ENCODE peak calls at places on chromosomes 12 and 14, in six cellular contexts. G is thoracic aorta; N is left lung; M is HepG2; V is CD8-positive, alpha-beta T cell; B is mucosa of descending colon. I is an unnamed sample. For H3K4me1, the result is how much of the 10 kb centered on the place peaks cover.

GRCh38 chr12:69099201-69099837 is 140.1 kb upstream of the CPSF6 start:
- ATAC-seq in G (no peak), N (no peak), M (no peak), V (no peak), B (no peak), I (no peak)

GRCh38 chr12:87953257-87953860 is 75.8 kb downstream of the C12orf50 start:
- ATAC-seq in G (no peak), N (no peak), M (peak), V (no peak), B (no peak), I (no peak)

GRCh38 chr14:76011959-76012802 is 26.6 kb downstream of the IFT43 start:
- ATAC-seq in G (peak), N (peak), M (no peak), V (no peak), B (no peak), I (peak)

GRCh38 chr12:12032260-12032761 is 38.4 kb upstream of the BCL2L14 start:
- ATAC-seq in G (no peak), N (no peak), M (peak), V (no peak), B (peak), I (no peak)

GRCh38 chr12:46990211-46990610 is 89.2 kb upstream of the PCED1B start:
- ATAC-seq in G (no peak), N (no peak), M (no peak), V (no peak), B (no peak), I (no peak)

GRCh38 chr12:128326419-128326818 is 59.4 kb downstream of the TMEM132C start:
- ATAC-seq in G (no peak), N (no peak), M (no peak), V (no peak), B (no peak), I (no peak)

GRCh38 chr14:82419933-82420332 is 886.3 kb upstream of the SEL1L start:
- ATAC-seq in G (no peak), N (no peak), M (no peak), V (no peak), B (no peak), I (no peak)

GRCh38 chr14:61562321-61563161 is 132.8 kb upstream of the HIF1A start:
- ATAC-seq in G (no peak), N (peak), M (peak), V (peak), B (peak), I (no peak)

GRCh38 chr14:103001226-103001625 is 56.1 kb downstream of the CDC42BPB start:
- ATAC-seq in G (no peak), N (no peak), M (no peak), V (no peak), B (no peak), I (no peak)

GRCh38 chr14:91405241-91405721 is 12.3 kb downstream of the CCDC88C start:
- ATAC-seq in G (no peak), N (no peak), M (no peak), V (peak), B (no peak), I (no peak)

GRCh38 chr12:124637586-124637985 is 70.2 kb upstream of the NCOR2 start:
- ATAC-seq in G (no peak), N (no peak), M (no peak), V (no peak), B (peak), I (no peak)

GRCh38 chr12:47095446-47096236 is 15.9 kb upstream of the AMIGO2 start:
- ATAC-seq in G (no peak), N (peak), M (no peak), V (no peak), B (no peak), I (no peak)

GRCh38 chr12:49808686-49809368 is 19.4 kb downstream of the NCKAP5L start:
- ATAC-seq in G (peak), N (peak), M (no peak), V (no peak), B (peak), I (peak)

GRCh38 chr12:48000878-48001321 is 3.4 kb downstream of the COL2A1 start:
- ATAC-seq in G (no peak), N (peak), M (no peak), V (no peak), B (peak), I (peak)

GRCh38 chr14:33584698-33585097 is 366.2 kb downstream of the EGLN3 start:
- ATAC-seq in G (no peak), N (no peak), M (no peak), V (no peak), B (peak), I (no peak)

GRCh38 chr12:110120878-110121277 is 3.3 kb upstream of the IFT81 start:
- ATAC-seq in G (no peak), N (no peak), M (no peak), V (no peak), B (no peak), I (no peak)

GRCh38 chr12:40963761-40964160 is 224.4 kb upstream of the PDZRN4 start:
- ATAC-seq in G (no peak), N (no peak), M (no peak), V (no peak), B (no peak), I (no peak)

GRCh38 chr14:63941023-63941422 is 88.2 kb downstream of the SYNE2 start:
- ATAC-seq in G (no peak), N (no peak), M (no peak), V (no peak), B (no peak), I (no peak)

GRCh38 chr12:87406926-87407325 is 622.3 kb downstream of the C12orf50 start:
- ATAC-seq in G (no peak), N (no peak), M (no peak), V (no peak), B (no peak), I (no peak)

GRCh38 chr14:95255487-95255886 is 64.2 kb downstream of the CLMN start:
- ATAC-seq in G (no peak), N (peak), M (no peak), V (no peak), B (peak), I (no peak)

GRCh38 chr12:113298861-113299545 is 35.9 kb downstream of the SLC8B1 start:
- ATAC-seq in G (peak), N (peak), M (peak), V (no peak), B (peak), I (peak)

GRCh38 chr12:122646568-122647220 is 56.5 kb downstream of the HCAR2 start:
- ATAC-seq in G (no peak), N (peak), M (no peak), V (peak), B (peak), I (no peak)

GRCh38 chr14:59332727-59333126 is 132.5 kb downstream of the GPR135 start:
- ATAC-seq in G (peak), N (peak), M (no peak), V (no peak), B (peak), I (no peak)

GRCh38 chr14:55535521-55536207 is 44.3 kb upstream of the KTN1 start:
- ATAC-seq in G (no peak), N (no peak), M (no peak), V (no peak), B (no peak), I (no peak)

GRCh38 chr12:32196250-32197198 is 89.9 kb downstream of the BICD1 start:
- ATAC-seq in G (no peak), N (no peak), M (no peak), V (no peak), B (no peak), I (no peak)

GRCh38 chr12:105477873-105478272 is 147.4 kb downstream of the C12orf75 start:
- ATAC-seq in G (no peak), N (peak), M (no peak), V (no peak), B (no peak), I (peak)

GRCh38 chr14:91892918-91893527 is 25.7 kb upstream of the TC2N start:
- ATAC-seq in G (no peak), N (no peak), M (peak), V (peak), B (peak), I (no peak)

GRCh38 chr12:13505224-13505623 is 308.7 kb downstream of the EMP1 start:
- ATAC-seq in G (no peak), N (no peak), M (no peak), V (no peak), B (no peak), I (no peak)

GRCh38 chr12:53218551-53219114 is 11.6 kb upstream of the ITGB7 start:
- ATAC-seq in G (no peak), N (no peak), M (no peak), V (no peak), B (no peak), I (no peak)

GRCh38 chr12:32947203-32947795 is 50.7 kb upstream of the PKP2 start:
- ATAC-seq in G (no peak), N (peak), M (peak), V (no peak), B (no peak), I (no peak)

GRCh38 chr14:103512701-103513611 is 9.7 kb downstream of the CKB start:
- ATAC-seq in G (peak), N (peak), M (peak), V (no peak), B (peak), I (peak)

GRCh38 chr12:53569174-53569557 is 57.0 kb downstream of the ATF7 start:
- ATAC-seq in G (no peak), N (peak), M (no peak), V (no peak), B (no peak), I (no peak)

GRCh38 chr12:22800332-22800731 is 175.4 kb downstream of the ETNK1 start:
- ATAC-seq in G (no peak), N (no peak), M (no peak), V (no peak), B (no peak), I (no peak)

GRCh38 chr12:62834406-62834805 is 100.5 kb downstream of the PPM1H start:
- ATAC-seq in G (no peak), N (no peak), M (no peak), V (no peak), B (no peak), I (peak)

GRCh38 chr14:89214221-89214965 is 202.6 kb downstream of the FOXN3 start:
- ATAC-seq in G (peak), N (peak), M (peak), V (no peak), B (peak), I (peak)

GRCh38 chr12:90572778-90573177 is 382.2 kb downstream of the CCER1 start:
- ATAC-seq in G (no peak), N (no peak), M (no peak), V (no peak), B (no peak), I (no peak)

GRCh38 chr14:77071938-77072388 is 26.1 kb upstream of the CIPC start:
- ATAC-seq in G (no peak), N (peak), M (no peak), V (no peak), B (no peak), I (no peak)
- TF ChIP-seq CTCF in G (no peak), N (no peak), M (no peak), V (no peak), B (no peak), I (no peak)

DNA sequence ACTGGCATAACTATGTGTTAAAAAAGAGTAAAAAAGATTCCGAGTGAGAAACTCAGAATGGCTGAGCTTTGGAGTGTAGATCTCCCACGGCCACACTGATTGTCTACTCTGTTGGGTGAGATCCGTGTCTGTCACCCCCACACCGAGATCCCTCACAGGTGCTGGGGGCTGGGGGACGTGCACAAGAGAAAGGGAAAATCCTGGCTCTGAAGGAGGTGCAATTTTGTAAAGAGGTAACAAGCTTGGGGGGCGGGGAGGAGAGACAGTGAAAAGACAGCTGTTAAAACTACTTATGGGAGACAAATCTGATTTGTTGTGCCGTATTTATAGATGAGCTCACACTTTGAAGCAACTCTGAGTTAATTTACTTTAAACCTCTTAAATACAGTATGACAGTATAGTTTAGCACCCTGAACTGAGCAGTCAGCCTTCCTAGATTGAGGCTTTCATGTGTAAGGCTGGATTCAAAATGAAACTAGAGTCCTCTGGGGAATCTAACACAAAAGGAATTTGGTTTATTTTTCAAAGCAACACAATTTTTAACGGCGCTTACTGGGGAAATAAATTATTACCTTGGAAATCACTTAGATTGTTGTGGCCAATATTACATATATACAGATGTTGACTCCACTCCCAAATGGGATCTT is 167.4 kb upstream of the RGS6 start:
- ATAC-seq in G (no peak), N (no peak), M (no peak), V (no peak), B (no peak), I (no peak)
- H3K4me1 ChIP-seq in G (under half), N (under half), M (under half), V (under half), B (under half), I (under half)

GRCh38 chr14:36975834-36976233 is 196.6 kb downstream of the SLC25A21 start:
- ATAC-seq in G (no peak), N (no peak), M (peak), V (no peak), B (no peak), I (no peak)
- TF ChIP-seq CTCF in G (no peak), N (no peak), M (peak), V (no peak), B (no peak), I (no peak)

GRCh38 chr14:68402525-68403101 is 390.3 kb downstream of the ZFP36L1 start:
- ATAC-seq in G (no peak), N (no peak), M (no peak), V (no peak), B (no peak), I (no peak)

GRCh38 chr14:68399971-68400370 is 392.9 kb downstream of the ZFP36L1 start:
- ATAC-seq in G (no peak), N (no peak), M (no peak), V (no peak), B (no peak), I (no peak)

GRCh38 chr14:68403191-68403781 is 389.6 kb downstream of the ZFP36L1 start:
- ATAC-seq in G (no peak), N (no peak), M (no peak), V (no peak), B (no peak), I (no peak)

GRCh38 chr14:68401855-68402254 is 391.0 kb downstream of the ZFP36L1 start:
- ATAC-seq in G (no peak), N (no peak), M (no peak), V (no peak), B (peak), I (no peak)

DNA sequence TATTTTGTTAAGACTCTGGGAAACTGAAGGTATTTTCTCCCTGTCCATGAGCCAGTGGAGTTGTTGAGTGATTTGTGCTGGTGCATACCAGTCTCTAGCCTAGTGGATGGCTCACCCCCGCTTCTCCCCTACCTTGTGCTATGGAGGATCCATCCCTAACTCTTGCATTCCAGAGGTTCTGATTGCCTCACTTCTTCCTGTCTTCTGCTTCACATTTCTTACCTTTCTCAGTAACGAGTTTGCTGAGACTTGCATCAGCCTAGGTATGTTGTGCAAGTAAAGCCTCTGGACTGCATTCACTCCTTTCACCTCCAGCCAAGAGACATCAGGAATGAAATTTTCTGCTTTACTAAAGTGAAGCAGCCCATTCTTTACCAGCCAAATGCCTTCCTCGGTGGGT is 391.5 kb downstream of the ZFP36L1 start:
- ATAC-seq in G (no peak), N (no peak), M (no peak), V (no peak), B (no peak), I (peak)
- H3K4me1 ChIP-seq in G (half or more), N (under half), M (under half), V (under half), B (under half), I (under half)

I was measured in gastroesophageal sphincter.